ENCODE peak calls at places on chromosomes 3 and 15, in six cellular contexts. V is epithelial cell of proximal tubule, O is ovary, A is tibial nerve, M is GM12865, H is psoas muscle. W is an unnamed sample.

GRCh38 chr3:8532251-8532831 is 30.7 kb downstream of the LMCD1 start:
- DNase-seq in V (no peak), O (no peak), A (no peak), M (no peak), H (peak; percentile 62), W (no peak)

GRCh38 chr3:30664884-30665283 is 58.5 kb downstream of the TGFBR2 start:
- DNase-seq in V (no peak), O (no peak), A (no peak), M (no peak), H (no peak), W (no peak)

GRCh38 chr3:126896941-126897340 is 86.0 kb upstream of the PLXNA1 start:
- DNase-seq in V (no peak), O (no peak), A (no peak), M (no peak), H (no peak), W (no peak)

GRCh38 chr15:93497256-93497655 is 408.2 kb upstream of the RGMA start:
- DNase-seq in V (no peak), O (no peak), A (no peak), M (no peak), H (no peak), W (no peak)

GRCh38 chr3:113533534-113533892 is 1.2 kb downstream of the SIDT1 start:
- DNase-seq in V (no peak), O (no peak), A (no peak), M (peak; percentile 82), H (no peak), W (no peak)

GRCh38 chr15:57736591-57736990 is 30.1 kb downstream of the POLR2M start:
- DNase-seq in V (no peak), O (no peak), A (no peak), M (no peak), H (no peak), W (no peak)

GRCh38 chr3:134155456-134155855 is 95.2 kb downstream of the RYK start:
- DNase-seq in V (no peak), O (no peak), A (no peak), M (no peak), H (no peak), W (no peak)

GRCh38 chr3:138946554-138947302 is at the start of the genes FOXL2 and FOXL2NB:
- DNase-seq in V (no peak), O (peak; percentile 97), A (no peak), M (no peak), H (peak; percentile 56), W (no peak)

GRCh38 chr3:42970557-42970956 is 8.6 kb upstream of the GASK1A start:
- DNase-seq in V (no peak), O (no peak), A (no peak), M (no peak), H (no peak), W (no peak)

GRCh38 chr15:69666441-69666882 is 213.8 kb downstream of the RPLP1 start:
- DNase-seq in V (no peak), O (peak; percentile 64), A (no peak), M (peak; percentile 82), H (no peak), W (no peak)

GRCh38 chr3:173826901-173827609 is 429.5 kb downstream of the NLGN1 start:
- DNase-seq in V (no peak), O (no peak), A (no peak), M (no peak), H (no peak), W (no peak)

GRCh38 chr15:79436037-79436780 is 4.1 kb downstream of the MINAR1 start:
- DNase-seq in V (no peak), O (no peak), A (no peak), M (no peak), H (no peak), W (no peak)

GRCh38 chr3:158570999-158571702 is at the start of gene MLF1:
- DNase-seq in V (peak; percentile 53), O (peak; percentile 99), A (peak; percentile 93), M (peak; percentile 63), H (peak; percentile 98), W (peak; percentile 87)

GRCh38 chr3:133575121-133575520 is 1.6 kb downstream of the CDV3 start:
- DNase-seq in V (no peak), O (no peak), A (no peak), M (peak; percentile 56), H (no peak), W (no peak)

GRCh38 chr3:133474251-133474801 is 74.5 kb downstream of the BFSP2 start:
- DNase-seq in V (no peak), O (peak; percentile 71), A (peak; percentile 61), M (no peak), H (peak; percentile 76), W (no peak)

GRCh38 chr3:138673641-138674040 is 65.1 kb downstream of the FAIM start:
- DNase-seq in V (peak; percentile 55), O (no peak), A (no peak), M (no peak), H (no peak), W (no peak)

GRCh38 chr15:94097567-94097966 is 133.8 kb upstream of the MCTP2 start:
- DNase-seq in V (no peak), O (no peak), A (no peak), M (no peak), H (no peak), W (no peak)

GRCh38 chr15:93882779-93883178 is 348.6 kb upstream of the MCTP2 start:
- DNase-seq in V (no peak), O (no peak), A (no peak), M (no peak), H (no peak), W (no peak)

GRCh38 chr3:114365909-114366308 is 72.1 kb downstream of the TIGIT start:
- DNase-seq in V (no peak), O (no peak), A (no peak), M (no peak), H (no peak), W (no peak)

GRCh38 chr3:24601500-24601899 is 106.8 kb upstream of the THRB start:
- DNase-seq in V (no peak), O (no peak), A (no peak), M (no peak), H (peak; percentile 52), W (no peak)

GRCh38 chr15:100786901-100787566 is 92.6 kb upstream of the ALDH1A3 start:
- DNase-seq in V (no peak), O (peak; percentile 18), A (peak; percentile 9), M (no peak), H (no peak), W (no peak)

GRCh38 chr3:108001457-108001856 is 89.4 kb downstream of the CD47 start:
- DNase-seq in V (no peak), O (no peak), A (no peak), M (no peak), H (no peak), W (no peak)

GRCh38 chr3:152943645-152944044 is 108.7 kb downstream of the P2RY1 start:
- DNase-seq in V (no peak), O (no peak), A (no peak), M (no peak), H (no peak), W (no peak)

GRCh38 chr15:70100495-70101331 is 3.0 kb upstream of the TLE3 start:
- DNase-seq in V (no peak), O (peak; percentile 80), A (no peak), M (peak; percentile 69), H (peak; percentile 75), W (no peak)

GRCh38 chr15:43186003-43186353 is 775 bp downstream of the CCNDBP1 start:
- DNase-seq in V (no peak), O (no peak), A (no peak), M (no peak), H (no peak), W (no peak)

GRCh38 chr15:96625251-96625650 is 294.8 kb downstream of the NR2F2 start:
- DNase-seq in V (no peak), O (no peak), A (no peak), M (no peak), H (no peak), W (no peak)

GRCh38 chr3:117128876-117129275 is 419.3 kb downstream of the TUSC7 start:
- DNase-seq in V (no peak), O (no peak), A (no peak), M (no peak), H (no peak), W (no peak)

GRCh38 chr3:117127147-117127546 is 417.6 kb downstream of the TUSC7 start:
- DNase-seq in V (no peak), O (no peak), A (no peak), M (no peak), H (no peak), W (no peak)

GRCh38 chr3:117130222-117130621 is 420.6 kb downstream of the TUSC7 start:
- DNase-seq in V (no peak), O (no peak), A (no peak), M (no peak), H (no peak), W (no peak)

GRCh38 chr3:117128133-117128532 is 418.6 kb downstream of the TUSC7 start:
- DNase-seq in V (no peak), O (no peak), A (no peak), M (no peak), H (no peak), W (no peak)

GRCh38 chr3:117126460-117126859 is 416.9 kb downstream of the TUSC7 start:
- DNase-seq in V (no peak), O (no peak), A (no peak), M (no peak), H (no peak), W (no peak)
- H3K4me3 ChIP-seq in V (no peak overlapping the region), O (no peak overlapping the region), A (no peak overlapping the region), M (no peak overlapping the region), H (no peak overlapping the region), W (no peak overlapping the region)

GRCh38 chr15:59622289-59622688 is 10.7 kb downstream of the GCNT3 start:
- DNase-seq in V (no peak), O (peak; percentile 37), A (no peak), M (peak; percentile 75), H (no peak), W (no peak)
- TF ChIP-seq CTCF in V (peak; percentile 63), O (no peak), A (no peak), M (peak; percentile 61), H (no peak), W (peak; percentile 64)

GRCh38 chr3:39809995-39810595 is 686 bp downstream of the MYRIP start:
- DNase-seq in V (no peak), O (peak; percentile 37), A (no peak), M (no peak), H (peak; percentile 42), W (no peak)

GRCh38 chr3:39808467-39809180 is 785 bp upstream of the MYRIP start:
- DNase-seq in V (no peak), O (peak; percentile 40), A (no peak), M (no peak), H (no peak), W (no peak)

GRCh38 chr3:39811561-39811960 is 2.2 kb downstream of the MYRIP start:
- DNase-seq in V (no peak), O (no peak), A (no peak), M (no peak), H (no peak), W (no peak)

GRCh38 chr3:39810647-39811161 is 1.3 kb downstream of the MYRIP start:
- DNase-seq in V (no peak), O (no peak), A (no peak), M (no peak), H (no peak), W (no peak)

GRCh38 chr3:39809181-39809994 is at the start of gene MYRIP:
- DNase-seq in V (no peak), O (peak; percentile 77), A (no peak), M (peak; percentile 28), H (peak; percentile 83), W (no peak)
- H3K4me3 ChIP-seq in V (peak within 1 kb of the TSS; percentile 67), O (peak within 1 kb of the TSS; percentile 49), A (peak within 1 kb of the TSS; percentile 34), M (no peak within 1 kb of the TSS), H (peak within 1 kb of the TSS; percentile 75), W (peak within 1 kb of the TSS; percentile 49)

GRCh38 chr15:20644896-20645295 is 103.3 kb upstream of the GOLGA6L6 start:
- DNase-seq in V (no peak), O (no peak), A (no peak), M (no peak), H (no peak), W (no peak)
- TF ChIP-seq CTCF in V (no peak), O (no peak), A (no peak), M (no peak), H (no peak), W (no peak)